ENCODE peak calls at places on chromosomes 4 and X, in nine cellular contexts. One of them, this sample, is unnamed.

GRCh38 chrX:109952050-109952449 is 50.9 kb upstream of the TMEM164 start:
- DNase-seq in breast epithelium: no peak
- DNase-seq in sigmoid colon: no peak
- DNase-seq in suprapubic skin: no peak
- DNase-seq in transverse colon: no peak
- DNase-seq in HL-60: no peak
- DNase-seq in HCT116: no peak
- DNase-seq in spleen: no peak
- DNase-seq in endothelial cell of umbilical vein: no peak
- DNase-seq in this sample: no peak

GRCh38 chrX:106619797-106620196 is 8.0 kb downstream of the RADX start:
- DNase-seq in breast epithelium: no peak
- DNase-seq in sigmoid colon: no peak
- DNase-seq in suprapubic skin: no peak
- DNase-seq in transverse colon: no peak
- DNase-seq in HL-60: no peak
- DNase-seq in HCT116: no peak
- DNase-seq in spleen: no peak
- DNase-seq in endothelial cell of umbilical vein: peak
- DNase-seq in this sample: no peak

GRCh38 chr4:71583971-71584370 is 199.9 kb downstream of the GC start:
- DNase-seq in breast epithelium: no peak
- DNase-seq in sigmoid colon: no peak
- DNase-seq in suprapubic skin: no peak
- DNase-seq in transverse colon: no peak
- DNase-seq in HL-60: no peak
- DNase-seq in HCT116: no peak
- DNase-seq in spleen: no peak
- DNase-seq in endothelial cell of umbilical vein: no peak
- DNase-seq in this sample: no peak

GRCh38 chr4:119671205-119671604 is 42.6 kb upstream of the PDE5A start:
- DNase-seq in breast epithelium: no peak
- DNase-seq in sigmoid colon: no peak
- DNase-seq in suprapubic skin: no peak
- DNase-seq in transverse colon: no peak
- DNase-seq in HL-60: no peak
- DNase-seq in HCT116: no peak
- DNase-seq in spleen: no peak
- DNase-seq in endothelial cell of umbilical vein: no peak
- DNase-seq in this sample: no peak

GRCh38 chr4:123924536-123924935 is 527.9 kb downstream of the SPRY1 start:
- DNase-seq in breast epithelium: no peak
- DNase-seq in sigmoid colon: no peak
- DNase-seq in suprapubic skin: no peak
- DNase-seq in transverse colon: no peak
- DNase-seq in HL-60: no peak
- DNase-seq in HCT116: no peak
- DNase-seq in spleen: no peak
- DNase-seq in endothelial cell of umbilical vein: peak
- DNase-seq in this sample: no peak

GRCh38 chr4:85762204-85762884 is 287.4 kb downstream of the ARHGAP24 start:
- DNase-seq in breast epithelium: no peak
- DNase-seq in sigmoid colon: no peak
- DNase-seq in suprapubic skin: no peak
- DNase-seq in transverse colon: no peak
- DNase-seq in HL-60: no peak
- DNase-seq in HCT116: no peak
- DNase-seq in spleen: no peak
- DNase-seq in endothelial cell of umbilical vein: peak
- DNase-seq in this sample: no peak

GRCh38 chrX:111035256-111035655 is 60.7 kb upstream of the PAK3 start:
- DNase-seq in breast epithelium: no peak
- DNase-seq in sigmoid colon: no peak
- DNase-seq in suprapubic skin: no peak
- DNase-seq in transverse colon: no peak
- DNase-seq in HL-60: no peak
- DNase-seq in HCT116: no peak
- DNase-seq in spleen: no peak
- DNase-seq in endothelial cell of umbilical vein: no peak
- DNase-seq in this sample: no peak

GRCh38 chrX:151982217-151982616 is 7.7 kb upstream of the GABRE start:
- DNase-seq in breast epithelium: no peak
- DNase-seq in sigmoid colon: no peak
- DNase-seq in suprapubic skin: no peak
- DNase-seq in transverse colon: no peak
- DNase-seq in HL-60: no peak
- DNase-seq in HCT116: no peak
- DNase-seq in spleen: no peak
- DNase-seq in endothelial cell of umbilical vein: peak
- DNase-seq in this sample: no peak

GRCh38 chr4:16464651-16465050 is 238.4 kb upstream of the TAPT1 start:
- DNase-seq in breast epithelium: no peak
- DNase-seq in sigmoid colon: no peak
- DNase-seq in suprapubic skin: no peak
- DNase-seq in transverse colon: no peak
- DNase-seq in HL-60: no peak
- DNase-seq in HCT116: no peak
- DNase-seq in spleen: no peak
- DNase-seq in endothelial cell of umbilical vein: no peak
- DNase-seq in this sample: no peak

GRCh38 chr4:24315056-24315455 is 269.3 kb downstream of the DHX15 start:
- DNase-seq in breast epithelium: no peak
- DNase-seq in sigmoid colon: no peak
- DNase-seq in suprapubic skin: no peak
- DNase-seq in transverse colon: no peak
- DNase-seq in HL-60: no peak
- DNase-seq in HCT116: no peak
- DNase-seq in spleen: no peak
- DNase-seq in endothelial cell of umbilical vein: no peak
- DNase-seq in this sample: no peak

GRCh38 chr4:39446842-39447573 is 11.7 kb downstream of the RPL9 start:
- DNase-seq in breast epithelium: peak
- DNase-seq in sigmoid colon: peak
- DNase-seq in suprapubic skin: peak
- DNase-seq in transverse colon: peak
- DNase-seq in HL-60: no peak
- DNase-seq in HCT116: no peak
- DNase-seq in spleen: peak
- DNase-seq in endothelial cell of umbilical vein: peak
- DNase-seq in this sample: no peak

GRCh38 chrX:110795645-110796510 is at the start of gene CHRDL1:
- DNase-seq in breast epithelium: no peak
- DNase-seq in sigmoid colon: peak
- DNase-seq in suprapubic skin: peak
- DNase-seq in transverse colon: peak
- DNase-seq in HL-60: no peak
- DNase-seq in HCT116: no peak
- DNase-seq in spleen: no peak
- DNase-seq in endothelial cell of umbilical vein: no peak
- DNase-seq in this sample: no peak

GRCh38 chr4:41757521-41758156 is 9.1 kb upstream of the PHOX2B start:
- DNase-seq in breast epithelium: no peak
- DNase-seq in sigmoid colon: no peak
- DNase-seq in suprapubic skin: no peak
- DNase-seq in transverse colon: no peak
- DNase-seq in HL-60: no peak
- DNase-seq in HCT116: no peak
- DNase-seq in spleen: no peak
- DNase-seq in endothelial cell of umbilical vein: peak
- DNase-seq in this sample: no peak

GRCh38 chr4:38135201-38135600 is 175.0 kb downstream of the PTTG2 start:
- DNase-seq in breast epithelium: no peak
- DNase-seq in sigmoid colon: no peak
- DNase-seq in suprapubic skin: no peak
- DNase-seq in transverse colon: no peak
- DNase-seq in HL-60: no peak
- DNase-seq in HCT116: no peak
- DNase-seq in spleen: no peak
- DNase-seq in endothelial cell of umbilical vein: no peak
- DNase-seq in this sample: no peak

GRCh38 chrX:29143356-29143755 is 556.1 kb downstream of the IL1RAPL1 start:
- DNase-seq in breast epithelium: no peak
- DNase-seq in sigmoid colon: no peak
- DNase-seq in suprapubic skin: no peak
- DNase-seq in transverse colon: no peak
- DNase-seq in HL-60: no peak
- DNase-seq in HCT116: no peak
- DNase-seq in spleen: no peak
- DNase-seq in endothelial cell of umbilical vein: no peak
- DNase-seq in this sample: no peak

DNA sequence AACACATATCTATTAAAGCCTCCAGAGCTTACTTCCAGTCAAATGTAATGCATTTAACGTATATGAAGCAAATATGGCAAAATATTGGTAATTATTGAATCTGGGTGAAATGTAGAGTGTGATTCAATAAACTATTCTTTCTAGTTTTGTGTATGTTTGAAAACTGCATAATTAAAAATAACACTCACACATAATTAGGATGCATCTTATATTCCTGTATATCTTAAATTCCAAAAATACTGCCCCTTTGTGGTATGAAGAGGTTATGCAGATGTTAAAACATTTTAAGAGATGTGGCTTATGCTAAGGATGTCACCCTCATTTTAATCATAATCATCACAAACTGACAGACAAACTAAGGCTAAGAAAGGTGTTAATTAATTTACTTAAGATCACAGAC is 182.9 kb downstream of the COX18 start:
- DNase-seq in breast epithelium: no peak
- DNase-seq in sigmoid colon: no peak
- DNase-seq in suprapubic skin: no peak
- DNase-seq in transverse colon: no peak
- DNase-seq in HL-60: no peak
- DNase-seq in HCT116: no peak
- DNase-seq in spleen: no peak
- DNase-seq in endothelial cell of umbilical vein: peak
- DNase-seq in this sample: no peak
- TF ChIP-seq CTCF in breast epithelium: no peak
- TF ChIP-seq CTCF in sigmoid colon: no peak
- TF ChIP-seq CTCF in suprapubic skin: no peak
- TF ChIP-seq CTCF in transverse colon: no peak
- TF ChIP-seq CTCF in HL-60: peak
- TF ChIP-seq CTCF in HCT116: peak
- TF ChIP-seq CTCF in spleen: no peak
- TF ChIP-seq CTCF in endothelial cell of umbilical vein: peak
- TF ChIP-seq CTCF in this sample: no peak

GRCh38 chr4:183449193-183449888 is 4.9 kb downstream of the CDKN2AIP start:
- DNase-seq in breast epithelium: no peak
- DNase-seq in sigmoid colon: no peak
- DNase-seq in suprapubic skin: no peak
- DNase-seq in transverse colon: no peak
- DNase-seq in HL-60: no peak
- DNase-seq in HCT116: no peak
- DNase-seq in spleen: no peak
- DNase-seq in endothelial cell of umbilical vein: no peak
- DNase-seq in this sample: no peak

GRCh38 chr4:183444953-183445543 is 612 bp downstream of the CDKN2AIP start:
- DNase-seq in breast epithelium: no peak
- DNase-seq in sigmoid colon: peak
- DNase-seq in suprapubic skin: peak
- DNase-seq in transverse colon: peak
- DNase-seq in HL-60: peak
- DNase-seq in HCT116: no peak
- DNase-seq in spleen: peak
- DNase-seq in endothelial cell of umbilical vein: no peak
- DNase-seq in this sample: no peak

GRCh38 chr4:183450108-183450507 is 5.7 kb downstream of the CDKN2AIP start:
- DNase-seq in breast epithelium: no peak
- DNase-seq in sigmoid colon: no peak
- DNase-seq in suprapubic skin: no peak
- DNase-seq in transverse colon: no peak
- DNase-seq in HL-60: no peak
- DNase-seq in HCT116: no peak
- DNase-seq in spleen: no peak
- DNase-seq in endothelial cell of umbilical vein: no peak
- DNase-seq in this sample: no peak

GRCh38 chr4:183448436-183448835 is 4.0 kb downstream of the CDKN2AIP start:
- DNase-seq in breast epithelium: no peak
- DNase-seq in sigmoid colon: no peak
- DNase-seq in suprapubic skin: no peak
- DNase-seq in transverse colon: no peak
- DNase-seq in HL-60: no peak
- DNase-seq in HCT116: no peak
- DNase-seq in spleen: no peak
- DNase-seq in endothelial cell of umbilical vein: no peak
- DNase-seq in this sample: no peak

GRCh38 chr4:183447646-183448045 is 3.2 kb downstream of the CDKN2AIP start:
- DNase-seq in breast epithelium: no peak
- DNase-seq in sigmoid colon: no peak
- DNase-seq in suprapubic skin: no peak
- DNase-seq in transverse colon: no peak
- DNase-seq in HL-60: no peak
- DNase-seq in HCT116: no peak
- DNase-seq in spleen: no peak
- DNase-seq in endothelial cell of umbilical vein: no peak
- DNase-seq in this sample: no peak
- H3K4me3 ChIP-seq in breast epithelium: no peak
- H3K4me3 ChIP-seq in sigmoid colon: no peak
- H3K4me3 ChIP-seq in suprapubic skin: no peak
- H3K4me3 ChIP-seq in transverse colon: no peak
- H3K4me3 ChIP-seq in HL-60: no peak
- H3K4me3 ChIP-seq in HCT116: no peak
- H3K4me3 ChIP-seq in spleen: no peak
- H3K4me3 ChIP-seq in endothelial cell of umbilical vein: no peak
- H3K4me3 ChIP-seq in this sample: no peak

GRCh38 chr4:129328176-129328575 is 232.2 kb downstream of the C4orf33 start:
- DNase-seq in breast epithelium: no peak
- DNase-seq in sigmoid colon: no peak
- DNase-seq in suprapubic skin: no peak
- DNase-seq in transverse colon: no peak
- DNase-seq in HL-60: peak
- DNase-seq in HCT116: no peak
- DNase-seq in spleen: no peak
- DNase-seq in endothelial cell of umbilical vein: peak
- DNase-seq in this sample: no peak
- TF ChIP-seq POLR2AphosphoS5 in breast epithelium: no peak
- TF ChIP-seq POLR2AphosphoS5 in sigmoid colon: no peak
- TF ChIP-seq POLR2AphosphoS5 in suprapubic skin: no peak
- TF ChIP-seq POLR2AphosphoS5 in transverse colon: no peak
- TF ChIP-seq POLR2AphosphoS5 in HL-60: no peak
- TF ChIP-seq POLR2AphosphoS5 in HCT116: no peak
- TF ChIP-seq POLR2AphosphoS5 in spleen: no peak
- TF ChIP-seq POLR2AphosphoS5 in endothelial cell of umbilical vein: no peak
- TF ChIP-seq POLR2AphosphoS5 in this sample: no peak

GRCh38 chr4:173365359-173365996 is 5.3 kb upstream of the SAP30 start:
- DNase-seq in breast epithelium: no peak
- DNase-seq in sigmoid colon: peak
- DNase-seq in suprapubic skin: no peak
- DNase-seq in transverse colon: peak
- DNase-seq in HL-60: peak
- DNase-seq in HCT116: no peak
- DNase-seq in spleen: no peak
- DNase-seq in endothelial cell of umbilical vein: no peak
- DNase-seq in this sample: no peak

GRCh38 chr4:173357939-173358338 is 12.8 kb upstream of the SAP30 start:
- DNase-seq in breast epithelium: no peak
- DNase-seq in sigmoid colon: no peak
- DNase-seq in suprapubic skin: no peak
- DNase-seq in transverse colon: no peak
- DNase-seq in HL-60: no peak
- DNase-seq in HCT116: no peak
- DNase-seq in spleen: no peak
- DNase-seq in endothelial cell of umbilical vein: no peak
- DNase-seq in this sample: no peak

GRCh38 chr4:173362666-173363065 is 8.1 kb upstream of the SAP30 start:
- DNase-seq in breast epithelium: no peak
- DNase-seq in sigmoid colon: no peak
- DNase-seq in suprapubic skin: no peak
- DNase-seq in transverse colon: no peak
- DNase-seq in HL-60: no peak
- DNase-seq in HCT116: no peak
- DNase-seq in spleen: no peak
- DNase-seq in endothelial cell of umbilical vein: no peak
- DNase-seq in this sample: no peak

GRCh38 chr4:173360587-173361221 is 10.1 kb upstream of the SAP30 start:
- DNase-seq in breast epithelium: no peak
- DNase-seq in sigmoid colon: no peak
- DNase-seq in suprapubic skin: no peak
- DNase-seq in transverse colon: no peak
- DNase-seq in HL-60: no peak
- DNase-seq in HCT116: no peak
- DNase-seq in spleen: no peak
- DNase-seq in endothelial cell of umbilical vein: peak
- DNase-seq in this sample: no peak
- TF ChIP-seq CTCF in breast epithelium: no peak
- TF ChIP-seq CTCF in sigmoid colon: no peak
- TF ChIP-seq CTCF in suprapubic skin: no peak
- TF ChIP-seq CTCF in transverse colon: peak
- TF ChIP-seq CTCF in HL-60: peak
- TF ChIP-seq CTCF in HCT116: no peak
- TF ChIP-seq CTCF in spleen: no peak
- TF ChIP-seq CTCF in endothelial cell of umbilical vein: no peak
- TF ChIP-seq CTCF in this sample: no peak